ENCODE peak calls at places on chromosomes 13 and 19, in nine cellular contexts. One of them, this sample, is unnamed.

GRCh38 chr19:15672580-15673175 is at the start of gene CYP4F12:
- DNase-seq in tibial artery: peak; percentile 80
- DNase-seq in GM23338: peak; percentile 17
- DNase-seq in cardiac muscle cell: no peak
- DNase-seq in A549: peak; percentile 36
- DNase-seq in heart right ventricle: peak; percentile 88
- DNase-seq in RWPE2: no peak
- DNase-seq in psoas muscle: peak; percentile 81
- DNase-seq in vagina: peak; percentile 93
- DNase-seq in this sample: no peak

GRCh38 chr19:11261902-11262839 is at the start of gene DOCK6:
- DNase-seq in vagina: no peak
- DNase-seq in cardiac muscle cell: peak; percentile 49
- DNase-seq in RWPE2: no peak
- DNase-seq in GM23338: peak; percentile 71
- DNase-seq in psoas muscle: peak; percentile 49
- DNase-seq in heart right ventricle: no peak
- DNase-seq in tibial artery: no peak
- DNase-seq in A549: no peak
- DNase-seq in this sample: no peak

GRCh38 chr19:12692960-12693359 is 3.5 kb downstream of the FBXW9 start:
- DNase-seq in RWPE2: no peak
- DNase-seq in psoas muscle: no peak
- DNase-seq in GM23338: no peak
- DNase-seq in A549: no peak
- DNase-seq in tibial artery: no peak
- DNase-seq in vagina: no peak
- DNase-seq in cardiac muscle cell: no peak
- DNase-seq in heart right ventricle: no peak
- DNase-seq in this sample: no peak

GRCh38 chr19:34998777-34999497 is 1.2 kb upstream of the GRAMD1A start:
- DNase-seq in vagina: no peak
- DNase-seq in GM23338: peak; percentile 89
- DNase-seq in A549: peak; percentile 91
- DNase-seq in tibial artery: peak; percentile 59
- DNase-seq in psoas muscle: no peak
- DNase-seq in cardiac muscle cell: peak; percentile 73
- DNase-seq in RWPE2: no peak
- DNase-seq in heart right ventricle: no peak
- DNase-seq in this sample: no peak

GRCh38 chr19:3224346-3225325 is at the start of gene CELF5:
- DNase-seq in psoas muscle: peak; percentile 54
- DNase-seq in GM23338: peak; percentile 75
- DNase-seq in vagina: no peak
- DNase-seq in heart right ventricle: no peak
- DNase-seq in tibial artery: no peak
- DNase-seq in A549: peak; percentile 35
- DNase-seq in cardiac muscle cell: peak; percentile 81
- DNase-seq in RWPE2: peak; percentile 24
- DNase-seq in this sample: no peak

GRCh38 chr13:36891752-36892151 is 28.3 kb downstream of the SMAD9 start:
- DNase-seq in RWPE2: no peak
- DNase-seq in cardiac muscle cell: no peak
- DNase-seq in A549: no peak
- DNase-seq in tibial artery: no peak
- DNase-seq in heart right ventricle: no peak
- DNase-seq in vagina: no peak
- DNase-seq in psoas muscle: no peak
- DNase-seq in GM23338: no peak
- DNase-seq in this sample: peak; percentile 10

GRCh38 chr13:77026783-77027621 is at the start of gene FBXL3:
- DNase-seq in psoas muscle: peak; percentile 86
- DNase-seq in heart right ventricle: peak; percentile 84
- DNase-seq in vagina: peak; percentile 91
- DNase-seq in A549: peak; percentile 61
- DNase-seq in GM23338: peak; percentile 84
- DNase-seq in RWPE2: peak; percentile 72
- DNase-seq in tibial artery: peak; percentile 92
- DNase-seq in cardiac muscle cell: peak; percentile 89
- DNase-seq in this sample: peak; percentile 65

GRCh38 chr13:35600137-35600536 is 123.6 kb upstream of the MAB21L1 start:
- DNase-seq in tibial artery: no peak
- DNase-seq in RWPE2: no peak
- DNase-seq in GM23338: no peak
- DNase-seq in heart right ventricle: no peak
- DNase-seq in cardiac muscle cell: no peak
- DNase-seq in psoas muscle: no peak
- DNase-seq in vagina: no peak
- DNase-seq in A549: no peak
- DNase-seq in this sample: peak; percentile 44

GRCh38 chr19:45613926-45614725 is 12.1 kb upstream of the GPR4 start:
- DNase-seq in vagina: no peak
- DNase-seq in A549: peak; percentile 99
- DNase-seq in heart right ventricle: no peak
- DNase-seq in cardiac muscle cell: no peak
- DNase-seq in psoas muscle: no peak
- DNase-seq in tibial artery: no peak
- DNase-seq in RWPE2: peak; percentile 80
- DNase-seq in GM23338: no peak
- DNase-seq in this sample: peak; percentile 74

GRCh38 chr13:46662690-46663089 is 109.7 kb downstream of the LRCH1 start:
- DNase-seq in GM23338: no peak
- DNase-seq in tibial artery: no peak
- DNase-seq in RWPE2: no peak
- DNase-seq in psoas muscle: no peak
- DNase-seq in cardiac muscle cell: no peak
- DNase-seq in heart right ventricle: no peak
- DNase-seq in vagina: no peak
- DNase-seq in A549: no peak
- DNase-seq in this sample: no peak

GRCh38 chr13:91017031-91017668 is 330.3 kb upstream of the MIR17HG start:
- DNase-seq in psoas muscle: peak; percentile 13
- DNase-seq in cardiac muscle cell: peak; percentile 50
- DNase-seq in RWPE2: no peak
- DNase-seq in A549: peak; percentile 40
- DNase-seq in tibial artery: no peak
- DNase-seq in vagina: no peak
- DNase-seq in GM23338: peak; percentile 64
- DNase-seq in heart right ventricle: no peak
- DNase-seq in this sample: no peak

GRCh38 chr13:101649490-101650126 is 197.1 kb downstream of the ITGBL1 start:
- DNase-seq in vagina: no peak
- DNase-seq in RWPE2: no peak
- DNase-seq in psoas muscle: no peak
- DNase-seq in cardiac muscle cell: no peak
- DNase-seq in heart right ventricle: no peak
- DNase-seq in GM23338: no peak
- DNase-seq in tibial artery: no peak
- DNase-seq in A549: peak; percentile 30
- DNase-seq in this sample: no peak

GRCh38 chr13:73341748-73342147 is 282.9 kb downstream of the KLF5 start:
- DNase-seq in cardiac muscle cell: no peak
- DNase-seq in RWPE2: no peak
- DNase-seq in tibial artery: no peak
- DNase-seq in psoas muscle: no peak
- DNase-seq in vagina: no peak
- DNase-seq in heart right ventricle: no peak
- DNase-seq in A549: no peak
- DNase-seq in GM23338: peak; percentile 41
- DNase-seq in this sample: peak; percentile 36

GRCh38 chr13:97058417-97058816 is 64.1 kb upstream of the OXGR1 start:
- DNase-seq in GM23338: no peak
- DNase-seq in cardiac muscle cell: no peak
- DNase-seq in A549: no peak
- DNase-seq in psoas muscle: no peak
- DNase-seq in vagina: no peak
- DNase-seq in RWPE2: no peak
- DNase-seq in heart right ventricle: no peak
- DNase-seq in tibial artery: no peak
- DNase-seq in this sample: no peak

GRCh38 chr19:17358395-17358794 is 18.7 kb downstream of the PLVAP start:
- DNase-seq in A549: peak; percentile 63
- DNase-seq in tibial artery: peak; percentile 84
- DNase-seq in psoas muscle: peak; percentile 43
- DNase-seq in cardiac muscle cell: no peak
- DNase-seq in RWPE2: no peak
- DNase-seq in GM23338: no peak
- DNase-seq in vagina: no peak
- DNase-seq in heart right ventricle: no peak
- DNase-seq in this sample: no peak

GRCh38 chr19:13492128-13492527 is 14.2 kb downstream of the CACNA1A start:
- DNase-seq in psoas muscle: no peak
- DNase-seq in vagina: no peak
- DNase-seq in tibial artery: no peak
- DNase-seq in A549: no peak
- DNase-seq in cardiac muscle cell: no peak
- DNase-seq in RWPE2: no peak
- DNase-seq in heart right ventricle: no peak
- DNase-seq in GM23338: peak; percentile 67
- DNase-seq in this sample: peak; percentile 88

GRCh38 chr13:31733709-31734108 is 5.6 kb upstream of the RXFP2 start:
- DNase-seq in A549: no peak
- DNase-seq in cardiac muscle cell: no peak
- DNase-seq in tibial artery: no peak
- DNase-seq in heart right ventricle: no peak
- DNase-seq in RWPE2: no peak
- DNase-seq in psoas muscle: no peak
- DNase-seq in vagina: no peak
- DNase-seq in GM23338: no peak
- DNase-seq in this sample: no peak
- TF ChIP-seq CTCF in A549: no peak
- TF ChIP-seq CTCF in cardiac muscle cell: no peak
- TF ChIP-seq CTCF in tibial artery: no peak
- TF ChIP-seq CTCF in heart right ventricle: no peak
- TF ChIP-seq CTCF in RWPE2: no peak
- TF ChIP-seq CTCF in psoas muscle: no peak
- TF ChIP-seq CTCF in vagina: no peak
- TF ChIP-seq CTCF in GM23338: no peak
- TF ChIP-seq CTCF in this sample: no peak

GRCh38 chr19:42850981-42851717 is 28.4 kb downstream of the PSG1 start:
- DNase-seq in cardiac muscle cell: no peak
- DNase-seq in psoas muscle: peak; percentile 64
- DNase-seq in A549: peak; percentile 71
- DNase-seq in tibial artery: peak; percentile 89
- DNase-seq in heart right ventricle: peak; percentile 8
- DNase-seq in vagina: no peak
- DNase-seq in GM23338: no peak
- DNase-seq in RWPE2: peak; percentile 88
- DNase-seq in this sample: peak; percentile 95
- H3K4me3 ChIP-seq in cardiac muscle cell: no peak overlapping the region
- H3K4me3 ChIP-seq in psoas muscle: no peak overlapping the region
- H3K4me3 ChIP-seq in A549: no peak overlapping the region
- H3K4me3 ChIP-seq in tibial artery: no peak overlapping the region
- H3K4me3 ChIP-seq in heart right ventricle: no peak overlapping the region
- H3K4me3 ChIP-seq in vagina: no peak overlapping the region
- H3K4me3 ChIP-seq in GM23338: no peak overlapping the region
- H3K4me3 ChIP-seq in RWPE2: no peak overlapping the region
- H3K4me3 ChIP-seq in this sample: no peak overlapping the region

DNA sequence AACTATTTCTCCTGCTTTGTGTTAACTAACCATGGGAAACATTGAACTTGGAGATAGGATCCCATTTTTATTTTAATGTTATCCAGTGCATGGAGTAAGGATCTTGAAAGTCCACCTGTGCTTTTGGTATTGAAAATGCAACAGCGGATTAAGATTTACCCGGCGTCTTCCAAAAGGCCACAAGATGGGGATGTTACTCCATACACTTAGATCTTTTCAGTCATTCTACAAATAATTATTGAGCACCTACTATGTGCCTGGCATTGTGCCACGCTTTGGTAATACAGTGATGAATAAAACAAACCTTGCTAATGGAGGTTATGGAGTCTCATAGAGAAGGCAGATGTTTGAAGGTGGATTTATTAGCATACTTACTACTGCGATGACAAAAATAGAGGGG is 56.9 kb downstream of the RFC3 start:
- DNase-seq in heart right ventricle: no peak
- DNase-seq in A549: no peak
- DNase-seq in cardiac muscle cell: no peak
- DNase-seq in RWPE2: no peak
- DNase-seq in psoas muscle: no peak
- DNase-seq in vagina: no peak
- DNase-seq in GM23338: peak; percentile 10
- DNase-seq in tibial artery: no peak
- DNase-seq in this sample: no peak
- TF ChIP-seq CTCF in heart right ventricle: no peak
- TF ChIP-seq CTCF in A549: peak; percentile 29
- TF ChIP-seq CTCF in cardiac muscle cell: peak; percentile 9
- TF ChIP-seq CTCF in RWPE2: no peak
- TF ChIP-seq CTCF in psoas muscle: no peak
- TF ChIP-seq CTCF in vagina: no peak
- TF ChIP-seq CTCF in GM23338: peak; percentile 48
- TF ChIP-seq CTCF in tibial artery: no peak
- TF ChIP-seq CTCF in this sample: no peak

GRCh38 chr13:99179460-99179859 is 21.2 kb upstream of the UBAC2 start:
- DNase-seq in A549: no peak
- DNase-seq in cardiac muscle cell: no peak
- DNase-seq in GM23338: no peak
- DNase-seq in vagina: peak; percentile 16
- DNase-seq in psoas muscle: no peak
- DNase-seq in heart right ventricle: no peak
- DNase-seq in RWPE2: no peak
- DNase-seq in tibial artery: no peak
- DNase-seq in this sample: no peak

GRCh38 chr13:99174533-99175100 is 26.0 kb upstream of the UBAC2 start:
- DNase-seq in vagina: peak; percentile 76
- DNase-seq in A549: no peak
- DNase-seq in cardiac muscle cell: no peak
- DNase-seq in GM23338: no peak
- DNase-seq in tibial artery: no peak
- DNase-seq in RWPE2: no peak
- DNase-seq in heart right ventricle: no peak
- DNase-seq in psoas muscle: no peak
- DNase-seq in this sample: no peak

GRCh38 chr13:99176309-99177276 is 24.1 kb upstream of the UBAC2 start:
- DNase-seq in GM23338: peak; percentile 94
- DNase-seq in cardiac muscle cell: peak; percentile 82
- DNase-seq in vagina: peak; percentile 83
- DNase-seq in tibial artery: peak; percentile 71
- DNase-seq in RWPE2: no peak
- DNase-seq in psoas muscle: peak; percentile 69
- DNase-seq in A549: peak; percentile 57
- DNase-seq in heart right ventricle: peak; percentile 73
- DNase-seq in this sample: no peak

GRCh38 chr13:99182439-99182838 is 18.2 kb upstream of the UBAC2 start:
- DNase-seq in A549: no peak
- DNase-seq in RWPE2: no peak
- DNase-seq in psoas muscle: no peak
- DNase-seq in vagina: no peak
- DNase-seq in tibial artery: no peak
- DNase-seq in heart right ventricle: no peak
- DNase-seq in cardiac muscle cell: no peak
- DNase-seq in GM23338: no peak
- DNase-seq in this sample: no peak

DNA sequence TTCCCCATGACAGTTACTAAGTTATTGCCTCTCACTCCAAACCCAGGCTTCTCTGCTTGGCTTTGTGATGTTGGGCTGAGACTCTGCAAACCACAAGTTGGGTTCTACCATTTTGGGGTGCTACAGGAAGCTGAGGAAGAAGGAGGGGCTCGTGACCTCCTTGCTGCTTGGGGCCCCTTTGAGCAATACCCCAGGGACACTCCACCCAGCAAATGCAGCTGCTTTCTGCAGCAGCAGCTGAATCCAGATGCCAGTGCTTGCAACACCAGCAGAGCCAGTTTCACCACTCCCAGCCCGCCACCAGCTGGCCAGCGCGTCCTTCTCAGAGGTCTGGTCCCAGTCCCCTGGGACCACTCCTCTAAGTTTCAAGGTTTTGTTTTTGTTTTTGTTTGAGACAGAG is 22.0 kb upstream of the UBAC2 start:
- DNase-seq in GM23338: no peak
- DNase-seq in tibial artery: no peak
- DNase-seq in A549: no peak
- DNase-seq in psoas muscle: no peak
- DNase-seq in heart right ventricle: no peak
- DNase-seq in vagina: peak; percentile 62
- DNase-seq in cardiac muscle cell: no peak
- DNase-seq in RWPE2: no peak
- DNase-seq in this sample: no peak
- H3K4me3 ChIP-seq in GM23338: no peak overlapping the region
- H3K4me3 ChIP-seq in tibial artery: no peak overlapping the region
- H3K4me3 ChIP-seq in A549: no peak overlapping the region
- H3K4me3 ChIP-seq in psoas muscle: no peak overlapping the region
- H3K4me3 ChIP-seq in heart right ventricle: no peak overlapping the region
- H3K4me3 ChIP-seq in vagina: no peak overlapping the region
- H3K4me3 ChIP-seq in cardiac muscle cell: no peak overlapping the region
- H3K4me3 ChIP-seq in RWPE2: no peak overlapping the region
- H3K4me3 ChIP-seq in this sample: no peak overlapping the region

This sample was measured in AG04449.